ENCODE peak calls at places on chromosomes 6 and 20, in seven cellular contexts. One of them, this sample, is unnamed.

GRCh38 chr6:117605169-117605826 is 3.0 kb upstream of the GOPC start:
- DNase-seq in nephron progenitor cell: peak
- DNase-seq in cardiac fibroblast: peak
- DNase-seq in lung: no peak
- DNase-seq in transverse colon: peak
- DNase-seq in IMR-90: peak
- DNase-seq in HCEC 1CT: peak
- DNase-seq in this sample: peak

GRCh38 chr6:87308970-87309369 is 13.4 kb upstream of the SMIM8 start:
- DNase-seq in nephron progenitor cell: no peak
- DNase-seq in cardiac fibroblast: peak
- DNase-seq in lung: no peak
- DNase-seq in transverse colon: no peak
- DNase-seq in IMR-90: peak
- DNase-seq in HCEC 1CT: no peak
- DNase-seq in this sample: no peak

GRCh38 chr6:125947581-125947980 is 9.0 kb upstream of the HINT3 start:
- DNase-seq in nephron progenitor cell: no peak
- DNase-seq in cardiac fibroblast: peak
- DNase-seq in lung: peak
- DNase-seq in transverse colon: no peak
- DNase-seq in IMR-90: peak
- DNase-seq in HCEC 1CT: peak
- DNase-seq in this sample: no peak

GRCh38 chr6:100472674-100473073 is 8.0 kb upstream of the SIM1 start:
- DNase-seq in nephron progenitor cell: no peak
- DNase-seq in cardiac fibroblast: peak
- DNase-seq in lung: no peak
- DNase-seq in transverse colon: no peak
- DNase-seq in IMR-90: peak
- DNase-seq in HCEC 1CT: peak
- DNase-seq in this sample: no peak

GRCh38 chr6:89483111-89483720 is 50.3 kb downstream of the ANKRD6 start:
- DNase-seq in nephron progenitor cell: no peak
- DNase-seq in cardiac fibroblast: peak
- DNase-seq in lung: peak
- DNase-seq in transverse colon: no peak
- DNase-seq in IMR-90: no peak
- DNase-seq in HCEC 1CT: no peak
- DNase-seq in this sample: peak

GRCh38 chr20:51553897-51554504 is 11.5 kb upstream of the NFATC2 start:
- DNase-seq in nephron progenitor cell: no peak
- DNase-seq in cardiac fibroblast: peak
- DNase-seq in lung: no peak
- DNase-seq in transverse colon: no peak
- DNase-seq in IMR-90: peak
- DNase-seq in HCEC 1CT: peak
- DNase-seq in this sample: no peak

GRCh38 chr6:144283781-144284473 is 1.2 kb upstream of the UTRN start:
- DNase-seq in nephron progenitor cell: no peak
- DNase-seq in cardiac fibroblast: peak
- DNase-seq in lung: peak
- DNase-seq in transverse colon: no peak
- DNase-seq in IMR-90: peak
- DNase-seq in HCEC 1CT: peak
- DNase-seq in this sample: no peak

GRCh38 chr20:13736792-13737191 is 47.9 kb downstream of the ESF1 start:
- DNase-seq in nephron progenitor cell: no peak
- DNase-seq in cardiac fibroblast: peak
- DNase-seq in lung: no peak
- DNase-seq in transverse colon: no peak
- DNase-seq in IMR-90: peak
- DNase-seq in HCEC 1CT: peak
- DNase-seq in this sample: no peak

GRCh38 chr20:16476032-16476431 is 97.2 kb downstream of the KIF16B start:
- DNase-seq in nephron progenitor cell: no peak
- DNase-seq in cardiac fibroblast: peak
- DNase-seq in lung: no peak
- DNase-seq in transverse colon: no peak
- DNase-seq in IMR-90: peak
- DNase-seq in HCEC 1CT: peak
- DNase-seq in this sample: peak

This sample was measured in body of pancreas.